ENCODE peak calls at places on chromosomes 4 and X, in seven cellular contexts. Y is WTC11, A is H1, V is HCT116, S is GM12878, T is HepG2, G is K562. E is an unnamed sample.

GRCh38 chr4:169352332-169352731 is 81.6 kb upstream of the SH3RF1 start:
- DNase-seq in V (no peak), A (no peak), Y (no peak), T (no peak), G (no peak), S (no peak), E (no peak)

GRCh38 chr4:3717241-3717640 is 48.9 kb upstream of the ADRA2C start:
- DNase-seq in V (no peak), T (no peak), Y (no peak), S (no peak), A (no peak), G (no peak), E (no peak)

GRCh38 chr4:3873446-3874415 is 107.5 kb downstream of the ADRA2C start:
- DNase-seq in G (peak; percentile 42), S (no peak), Y (peak; percentile 69), V (no peak), T (no peak), A (no peak), E (no peak)

GRCh38 chr4:89254847-89255246 is 52.8 kb downstream of the GPRIN3 start:
- DNase-seq in V (peak; percentile 37), A (no peak), Y (no peak), S (no peak), G (peak; percentile 69), T (peak; percentile 12), E (peak; percentile 66)

GRCh38 chr4:17206829-17207773 is 304.8 kb downstream of the QDPR start:
- DNase-seq in T (no peak), V (no peak), G (no peak), S (no peak), A (no peak), Y (no peak), E (no peak)

GRCh38 chr4:145936142-145937020 is 2.2 kb downstream of the ZNF827 start:
- DNase-seq in T (peak; percentile 40), A (no peak), V (no peak), Y (peak; percentile 78), G (peak; percentile 24), S (no peak), E (peak; percentile 66)

GRCh38 chrX:152893631-152894610 is 3.9 kb upstream of the ZNF185 start:
- DNase-seq in Y (no peak), T (no peak), A (no peak), G (no peak), V (no peak), S (no peak), E (no peak)

GRCh38 chr4:1072830-1073446 is 40.4 kb downstream of the RNF212 start:
- DNase-seq in G (peak; percentile 51), V (peak; percentile 71), T (peak; percentile 72), A (no peak), S (no peak), Y (peak; percentile 56), E (peak; percentile 77)

GRCh38 chr4:8346838-8347605 is 77.5 kb downstream of the HTRA3 start:
- DNase-seq in Y (no peak), A (no peak), T (no peak), V (no peak), S (no peak), G (no peak), E (no peak)

GRCh38 chr4:10587697-10588096 is 96.9 kb downstream of the CLNK start:
- DNase-seq in Y (no peak), G (no peak), V (no peak), T (no peak), S (no peak), A (no peak), E (no peak)

GRCh38 chr4:125486354-125486753 is 171.6 kb downstream of the FAT4 start:
- DNase-seq in Y (no peak), T (no peak), G (no peak), V (no peak), A (no peak), S (no peak), E (no peak)

GRCh38 chr4:80500593-80500992 is 165.1 kb downstream of the CFAP299 start:
- DNase-seq in A (no peak), V (no peak), T (no peak), Y (no peak), S (no peak), G (no peak), E (no peak)

GRCh38 chrX:134548257-134548732 is 88.3 kb downstream of the HPRT1 start:
- DNase-seq in T (no peak), V (no peak), S (no peak), G (no peak), A (no peak), Y (no peak), E (no peak)

GRCh38 chr4:23930750-23931488 is 41.1 kb upstream of the PPARGC1A start:
- DNase-seq in S (no peak), V (no peak), Y (no peak), A (no peak), G (no peak), T (peak; percentile 75), E (peak; percentile 10)

GRCh38 chrX:49166914-49167739 is 4.6 kb downstream of the MAGIX start:
- DNase-seq in V (no peak), G (peak; percentile 45), Y (no peak), S (peak; percentile 51), T (no peak), A (no peak), E (no peak)

GRCh38 chr4:40630335-40631021 is 814 bp upstream of the RBM47 start:
- DNase-seq in A (peak; percentile 51), G (no peak), T (no peak), Y (peak; percentile 83), S (peak; percentile 68), V (peak; percentile 26), E (peak; percentile 15)

GRCh38 chr4:42555828-42556227 is 101.1 kb downstream of the ATP8A1 start:
- DNase-seq in S (no peak), T (no peak), A (no peak), Y (no peak), V (no peak), G (no peak), E (no peak)

GRCh38 chrX:134431894-134432293 is 28.1 kb upstream of the HPRT1 start:
- DNase-seq in T (no peak), A (no peak), V (no peak), G (no peak), S (no peak), Y (no peak), E (no peak)

GRCh38 chrX:67604979-67605703 is 61.3 kb downstream of the AR start:
- DNase-seq in S (no peak), A (no peak), G (no peak), V (no peak), Y (no peak), T (no peak), E (no peak)

GRCh38 chr4:3819210-3819919 is 53.2 kb downstream of the ADRA2C start:
- DNase-seq in T (peak; percentile 94), S (no peak), Y (no peak), V (no peak), G (no peak), A (no peak), E (no peak)

GRCh38 chrX:112834016-112834855 is 6.4 kb downstream of the AMOT start:
- DNase-seq in V (no peak), A (no peak), Y (no peak), S (no peak), T (no peak), G (no peak), E (no peak)

GRCh38 chr4:118761387-118762016 is 74.4 kb downstream of the SEC24D start:
- DNase-seq in Y (no peak), A (no peak), G (no peak), T (no peak), S (no peak), V (no peak), E (no peak)

GRCh38 chrX:13890806-13891205 is 73.9 kb upstream of the GPM6B start:
- DNase-seq in G (no peak), A (no peak), T (no peak), V (no peak), Y (no peak), S (no peak), E (no peak)

GRCh38 chrX:31353095-31353494 is 281.3 kb upstream of the FTHL17 start:
- DNase-seq in S (no peak), A (no peak), T (no peak), G (no peak), Y (no peak), V (no peak), E (no peak)
- TF ChIP-seq SP1 in S (no peak), A (no peak), T (no peak), G (no peak), Y (no peak), V (no peak), E (no peak)

DNA sequence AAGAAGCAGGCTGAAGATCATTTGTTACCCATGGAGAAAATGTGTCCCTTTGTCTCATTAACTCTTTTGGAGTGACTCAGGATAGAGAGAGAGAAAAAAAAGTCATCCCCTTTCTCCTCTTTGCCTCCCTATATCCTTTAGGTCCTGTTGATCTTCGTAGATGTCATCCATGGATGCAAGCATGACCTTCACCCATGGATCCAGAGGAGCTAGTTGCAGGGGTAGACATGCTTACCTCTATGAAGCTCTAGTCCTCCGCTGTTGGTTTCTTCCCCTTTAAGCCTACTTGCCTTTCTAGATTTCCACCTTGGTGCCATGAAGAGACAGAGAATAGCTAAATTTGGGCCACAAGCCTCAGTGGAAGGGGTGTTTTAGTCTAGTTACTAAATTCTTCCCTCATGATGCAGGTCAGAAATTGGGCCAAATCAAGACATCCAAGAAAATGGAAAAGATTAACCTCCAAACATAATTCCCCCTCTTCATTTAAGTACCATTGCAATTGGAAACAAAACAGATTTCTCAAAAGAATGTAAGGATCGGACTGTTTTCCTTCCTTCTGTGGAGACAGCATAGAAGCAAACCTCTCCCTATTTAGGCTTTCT is 178.4 kb downstream of the TECRL start:
- DNase-seq in A (no peak), G (no peak), V (peak; percentile 8), Y (no peak), T (no peak), S (no peak), E (no peak)
- TF ChIP-seq SP1 in A (no peak), G (no peak), V (no peak), Y (no peak), T (no peak), S (no peak), E (no peak)

DNA sequence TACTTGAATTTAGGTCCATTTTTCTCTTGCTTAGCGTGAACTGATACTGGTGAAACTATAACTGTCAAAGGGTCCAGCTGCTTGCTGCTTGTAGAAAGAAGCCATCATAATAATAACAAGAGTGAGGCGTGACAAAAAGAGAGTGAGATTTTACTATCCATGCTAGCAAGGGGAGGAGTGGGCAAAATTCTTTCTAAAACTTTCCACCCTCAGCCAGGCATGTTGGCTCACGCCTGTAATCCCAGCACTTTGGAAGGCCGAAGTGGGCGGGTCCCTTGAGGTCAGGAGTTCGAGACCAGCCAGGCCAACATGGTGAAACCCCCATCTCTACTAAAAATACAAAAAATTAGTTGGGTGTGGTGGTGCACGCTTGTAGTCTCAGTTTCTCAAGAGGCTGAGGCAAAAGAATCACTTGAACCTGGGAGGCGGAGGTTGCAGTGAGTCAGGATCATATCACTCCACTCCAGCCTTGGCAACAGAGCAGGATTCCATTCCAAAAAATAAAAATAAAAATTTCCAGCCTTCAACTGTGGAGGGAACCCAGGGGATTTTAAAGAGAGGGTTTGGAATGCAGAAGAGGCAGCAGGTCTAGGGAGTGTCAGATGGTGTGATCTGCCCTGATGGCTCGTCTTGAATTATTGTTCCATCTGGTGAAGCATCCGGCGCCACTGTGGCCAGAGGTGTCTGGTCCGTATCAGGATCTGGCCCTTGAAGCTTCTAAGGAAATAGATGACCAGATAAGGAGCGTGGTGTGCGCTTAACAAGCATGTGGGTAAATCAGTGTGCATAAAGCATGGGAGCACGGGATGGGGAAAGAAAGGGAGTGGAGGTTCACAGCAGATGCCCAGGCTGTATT is 51.8 kb downstream of the LRP2BP start:
- DNase-seq in G (no peak), A (no peak), T (no peak), Y (no peak), S (no peak), V (no peak), E (no peak)
- TF ChIP-seq SP1 in G (no peak), A (no peak), T (no peak), Y (no peak), S (no peak), V (no peak), E (no peak)

GRCh38 chrX:44068043-44068442 is 94.9 kb upstream of the NDP start:
- DNase-seq in A (no peak), S (no peak), V (no peak), Y (no peak), G (no peak), T (no peak), E (no peak)
- TF ChIP-seq SP1 in A (no peak), S (no peak), V (no peak), Y (no peak), G (no peak), T (no peak), E (no peak)

E was measured in HEK293T.